ENCODE peak calls at places on chromosomes 7 and 10, in ten cellular contexts. One of them, this sample, is unnamed.

GRCh38 chr7:110148054-110148453 is 942.9 kb upstream of the LRRN3 start:
- DNase-seq in fibroblast of pulmonary artery: no peak
- DNase-seq in AG09309: no peak
- DNase-seq in chondrocyte: peak
- DNase-seq in foreskin keratinocyte: no peak
- DNase-seq in HCT116: no peak
- DNase-seq in CD4-positive, alpha-beta T cell: no peak
- DNase-seq in choroid plexus epithelial cell: no peak
- DNase-seq in A549: no peak
- DNase-seq in kidney epithelial cell: no peak
- DNase-seq in this sample: peak

GRCh38 chr7:2645274-2645868 is 13.6 kb downstream of the TTYH3 start:
- DNase-seq in A549: no peak
- DNase-seq in kidney epithelial cell: no peak
- DNase-seq in choroid plexus epithelial cell: peak
- DNase-seq in AG09309: no peak
- DNase-seq in HCT116: no peak
- DNase-seq in chondrocyte: no peak
- DNase-seq in CD4-positive, alpha-beta T cell: no peak
- DNase-seq in foreskin keratinocyte: no peak
- DNase-seq in fibroblast of pulmonary artery: no peak
- DNase-seq in this sample: no peak

GRCh38 chr7:45267262-45267661 is 109.7 kb downstream of the RAMP3 start:
- DNase-seq in A549: no peak
- DNase-seq in choroid plexus epithelial cell: no peak
- DNase-seq in fibroblast of pulmonary artery: peak
- DNase-seq in chondrocyte: no peak
- DNase-seq in foreskin keratinocyte: no peak
- DNase-seq in kidney epithelial cell: no peak
- DNase-seq in HCT116: no peak
- DNase-seq in AG09309: no peak
- DNase-seq in CD4-positive, alpha-beta T cell: no peak
- DNase-seq in this sample: peak

GRCh38 chr7:134140889-134141867 is 14.0 kb downstream of the LRGUK start:
- DNase-seq in A549: peak
- DNase-seq in fibroblast of pulmonary artery: peak
- DNase-seq in AG09309: no peak
- DNase-seq in choroid plexus epithelial cell: peak
- DNase-seq in chondrocyte: no peak
- DNase-seq in CD4-positive, alpha-beta T cell: peak
- DNase-seq in kidney epithelial cell: no peak
- DNase-seq in foreskin keratinocyte: no peak
- DNase-seq in HCT116: peak
- DNase-seq in this sample: peak

GRCh38 chr7:105779856-105780815 is 96.3 kb downstream of the ATXN7L1 start:
- DNase-seq in fibroblast of pulmonary artery: no peak
- DNase-seq in AG09309: no peak
- DNase-seq in HCT116: no peak
- DNase-seq in choroid plexus epithelial cell: no peak
- DNase-seq in foreskin keratinocyte: no peak
- DNase-seq in chondrocyte: no peak
- DNase-seq in kidney epithelial cell: no peak
- DNase-seq in CD4-positive, alpha-beta T cell: no peak
- DNase-seq in A549: no peak
- DNase-seq in this sample: no peak

GRCh38 chr7:82413237-82413636 is 30.3 kb downstream of the CACNA2D1 start:
- DNase-seq in HCT116: no peak
- DNase-seq in fibroblast of pulmonary artery: peak
- DNase-seq in CD4-positive, alpha-beta T cell: no peak
- DNase-seq in A549: no peak
- DNase-seq in foreskin keratinocyte: no peak
- DNase-seq in AG09309: no peak
- DNase-seq in chondrocyte: no peak
- DNase-seq in choroid plexus epithelial cell: peak
- DNase-seq in kidney epithelial cell: no peak
- DNase-seq in this sample: no peak

GRCh38 chr10:5076615-5077014 is 17.6 kb upstream of the AKR1C3 start:
- DNase-seq in A549: no peak
- DNase-seq in foreskin keratinocyte: no peak
- DNase-seq in fibroblast of pulmonary artery: no peak
- DNase-seq in HCT116: no peak
- DNase-seq in choroid plexus epithelial cell: no peak
- DNase-seq in chondrocyte: no peak
- DNase-seq in kidney epithelial cell: no peak
- DNase-seq in AG09309: peak
- DNase-seq in CD4-positive, alpha-beta T cell: no peak
- DNase-seq in this sample: no peak

GRCh38 chr10:84221916-84222315 is 3.4 kb downstream of the LRIT2 start:
- DNase-seq in HCT116: no peak
- DNase-seq in foreskin keratinocyte: no peak
- DNase-seq in AG09309: no peak
- DNase-seq in A549: no peak
- DNase-seq in chondrocyte: no peak
- DNase-seq in choroid plexus epithelial cell: no peak
- DNase-seq in kidney epithelial cell: no peak
- DNase-seq in CD4-positive, alpha-beta T cell: no peak
- DNase-seq in fibroblast of pulmonary artery: no peak
- DNase-seq in this sample: no peak

GRCh38 chr10:124875596-124875995 is 66.3 kb upstream of the ZRANB1 start:
- DNase-seq in HCT116: peak
- DNase-seq in AG09309: peak
- DNase-seq in fibroblast of pulmonary artery: peak
- DNase-seq in chondrocyte: no peak
- DNase-seq in foreskin keratinocyte: no peak
- DNase-seq in choroid plexus epithelial cell: peak
- DNase-seq in A549: peak
- DNase-seq in CD4-positive, alpha-beta T cell: no peak
- DNase-seq in kidney epithelial cell: no peak
- DNase-seq in this sample: peak

GRCh38 chr10:104033401-104033930 is 52.2 kb downstream of the COL17A1 start:
- DNase-seq in HCT116: no peak
- DNase-seq in choroid plexus epithelial cell: peak
- DNase-seq in foreskin keratinocyte: no peak
- DNase-seq in chondrocyte: no peak
- DNase-seq in A549: no peak
- DNase-seq in fibroblast of pulmonary artery: no peak
- DNase-seq in AG09309: no peak
- DNase-seq in CD4-positive, alpha-beta T cell: no peak
- DNase-seq in kidney epithelial cell: no peak
- DNase-seq in this sample: no peak

GRCh38 chr10:34794835-34795234 is 20.3 kb downstream of the PARD3 start:
- DNase-seq in fibroblast of pulmonary artery: no peak
- DNase-seq in HCT116: no peak
- DNase-seq in kidney epithelial cell: no peak
- DNase-seq in chondrocyte: no peak
- DNase-seq in A549: no peak
- DNase-seq in foreskin keratinocyte: no peak
- DNase-seq in AG09309: no peak
- DNase-seq in choroid plexus epithelial cell: no peak
- DNase-seq in CD4-positive, alpha-beta T cell: no peak
- DNase-seq in this sample: no peak

GRCh38 chr7:105853931-105854419 is 22.4 kb downstream of the ATXN7L1 start:
- DNase-seq in foreskin keratinocyte: no peak
- DNase-seq in fibroblast of pulmonary artery: peak
- DNase-seq in choroid plexus epithelial cell: no peak
- DNase-seq in A549: no peak
- DNase-seq in chondrocyte: no peak
- DNase-seq in HCT116: no peak
- DNase-seq in kidney epithelial cell: no peak
- DNase-seq in AG09309: no peak
- DNase-seq in CD4-positive, alpha-beta T cell: no peak
- DNase-seq in this sample: no peak

GRCh38 chr7:153401795-153402720 is 642.5 kb downstream of the ACTR3B start:
- DNase-seq in fibroblast of pulmonary artery: no peak
- DNase-seq in chondrocyte: no peak
- DNase-seq in HCT116: no peak
- DNase-seq in kidney epithelial cell: no peak
- DNase-seq in AG09309: no peak
- DNase-seq in foreskin keratinocyte: no peak
- DNase-seq in CD4-positive, alpha-beta T cell: no peak
- DNase-seq in A549: no peak
- DNase-seq in choroid plexus epithelial cell: no peak
- DNase-seq in this sample: no peak

GRCh38 chr7:18293759-18294158 is 201.8 kb upstream of the HDAC9 start:
- DNase-seq in choroid plexus epithelial cell: no peak
- DNase-seq in CD4-positive, alpha-beta T cell: no peak
- DNase-seq in HCT116: no peak
- DNase-seq in AG09309: no peak
- DNase-seq in foreskin keratinocyte: no peak
- DNase-seq in A549: no peak
- DNase-seq in chondrocyte: no peak
- DNase-seq in kidney epithelial cell: no peak
- DNase-seq in fibroblast of pulmonary artery: no peak
- DNase-seq in this sample: no peak

GRCh38 chr7:27165089-27165654 is at the start of gene HOXA9:
- DNase-seq in choroid plexus epithelial cell: no peak
- DNase-seq in HCT116: peak
- DNase-seq in fibroblast of pulmonary artery: no peak
- DNase-seq in chondrocyte: peak
- DNase-seq in kidney epithelial cell: no peak
- DNase-seq in CD4-positive, alpha-beta T cell: no peak
- DNase-seq in foreskin keratinocyte: peak
- DNase-seq in AG09309: no peak
- DNase-seq in A549: no peak
- DNase-seq in this sample: peak

GRCh38 chr7:27167170-27167505 is 1.8 kb upstream of the HOXA9 start:
- DNase-seq in HCT116: no peak
- DNase-seq in choroid plexus epithelial cell: no peak
- DNase-seq in A549: no peak
- DNase-seq in fibroblast of pulmonary artery: no peak
- DNase-seq in chondrocyte: peak
- DNase-seq in foreskin keratinocyte: peak
- DNase-seq in AG09309: no peak
- DNase-seq in kidney epithelial cell: no peak
- DNase-seq in CD4-positive, alpha-beta T cell: peak
- DNase-seq in this sample: no peak

GRCh38 chr7:27164381-27165088 is 802 bp downstream of the HOXA9 start:
- DNase-seq in HCT116: no peak
- DNase-seq in foreskin keratinocyte: peak
- DNase-seq in kidney epithelial cell: no peak
- DNase-seq in choroid plexus epithelial cell: no peak
- DNase-seq in CD4-positive, alpha-beta T cell: no peak
- DNase-seq in fibroblast of pulmonary artery: no peak
- DNase-seq in AG09309: no peak
- DNase-seq in chondrocyte: peak
- DNase-seq in A549: no peak
- DNase-seq in this sample: no peak

GRCh38 chr7:27166475-27167169 is 1.3 kb upstream of the HOXA9 start:
- DNase-seq in CD4-positive, alpha-beta T cell: no peak
- DNase-seq in HCT116: no peak
- DNase-seq in AG09309: no peak
- DNase-seq in A549: no peak
- DNase-seq in fibroblast of pulmonary artery: no peak
- DNase-seq in choroid plexus epithelial cell: no peak
- DNase-seq in foreskin keratinocyte: peak
- DNase-seq in chondrocyte: peak
- DNase-seq in kidney epithelial cell: no peak
- DNase-seq in this sample: no peak

DNA sequence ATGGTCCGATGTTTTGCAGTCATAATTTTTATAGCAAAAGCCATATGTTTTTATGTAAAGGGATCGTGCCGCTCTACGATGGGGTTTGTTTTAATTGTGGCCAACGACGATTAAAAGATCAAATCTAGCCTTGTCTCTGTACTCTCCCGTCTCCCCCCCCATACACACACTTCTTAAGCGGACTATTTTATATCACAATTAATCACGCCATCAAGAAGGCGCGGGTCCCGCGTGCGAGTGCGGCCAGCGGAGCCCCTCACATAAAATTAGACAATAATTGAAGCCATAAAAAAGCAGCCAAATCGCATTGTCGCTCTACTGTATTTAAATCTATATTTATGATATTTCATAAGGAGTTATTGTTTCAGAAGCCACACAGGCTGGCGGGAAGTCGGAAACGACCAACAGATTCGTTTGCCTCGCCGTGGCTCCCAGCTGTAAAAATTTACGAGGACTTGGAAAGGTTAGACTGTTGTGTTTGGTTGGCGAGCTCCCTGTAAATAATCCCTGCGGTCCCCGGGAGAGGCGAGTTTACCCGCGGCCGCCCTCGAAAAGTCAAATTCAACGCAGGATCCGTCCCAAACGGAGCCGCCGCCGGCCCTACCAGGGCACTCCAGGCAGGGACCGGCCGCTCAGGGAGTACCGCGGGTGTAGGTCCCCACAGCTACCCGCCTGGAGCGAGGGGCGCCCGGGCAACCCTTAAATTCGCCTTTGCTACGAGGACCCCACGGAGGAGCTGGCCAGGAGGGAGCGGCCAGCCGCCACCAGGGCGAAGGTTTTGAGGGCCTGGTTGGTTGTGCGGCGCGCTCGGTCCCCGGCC is 528 bp upstream of the HOXA9 start:
- DNase-seq in HCT116: no peak
- DNase-seq in CD4-positive, alpha-beta T cell: no peak
- DNase-seq in A549: no peak
- DNase-seq in foreskin keratinocyte: no peak
- DNase-seq in chondrocyte: peak
- DNase-seq in kidney epithelial cell: no peak
- DNase-seq in choroid plexus epithelial cell: no peak
- DNase-seq in fibroblast of pulmonary artery: no peak
- DNase-seq in AG09309: peak
- DNase-seq in this sample: no peak
- TF ChIP-seq CTCF in HCT116: no peak
- TF ChIP-seq CTCF in CD4-positive, alpha-beta T cell: no peak
- TF ChIP-seq CTCF in A549: no peak
- TF ChIP-seq CTCF in foreskin keratinocyte: no peak
- TF ChIP-seq CTCF in chondrocyte: no peak
- TF ChIP-seq CTCF in kidney epithelial cell: no peak
- TF ChIP-seq CTCF in choroid plexus epithelial cell: no peak
- TF ChIP-seq CTCF in fibroblast of pulmonary artery: no peak
- TF ChIP-seq CTCF in AG09309: no peak
- TF ChIP-seq CTCF in this sample: no peak

GRCh38 chr10:87659571-87660483 is at the start of gene PAPSS2:
- DNase-seq in HCT116: no peak
- DNase-seq in foreskin keratinocyte: no peak
- DNase-seq in CD4-positive, alpha-beta T cell: no peak
- DNase-seq in A549: peak
- DNase-seq in fibroblast of pulmonary artery: peak
- DNase-seq in AG09309: no peak
- DNase-seq in choroid plexus epithelial cell: peak
- DNase-seq in chondrocyte: peak
- DNase-seq in kidney epithelial cell: no peak
- DNase-seq in this sample: peak
- TF ChIP-seq CTCF in HCT116: no peak
- TF ChIP-seq CTCF in foreskin keratinocyte: peak
- TF ChIP-seq CTCF in CD4-positive, alpha-beta T cell: no peak
- TF ChIP-seq CTCF in A549: no peak
- TF ChIP-seq CTCF in fibroblast of pulmonary artery: no peak
- TF ChIP-seq CTCF in AG09309: peak
- TF ChIP-seq CTCF in choroid plexus epithelial cell: peak
- TF ChIP-seq CTCF in chondrocyte: peak
- TF ChIP-seq CTCF in kidney epithelial cell: peak
- TF ChIP-seq CTCF in this sample: no peak

GRCh38 chr7:47882635-47883034 is 65.6 kb downstream of the PKD1L1 start:
- DNase-seq in CD4-positive, alpha-beta T cell: no peak
- DNase-seq in HCT116: no peak
- DNase-seq in chondrocyte: no peak
- DNase-seq in fibroblast of pulmonary artery: no peak
- DNase-seq in kidney epithelial cell: no peak
- DNase-seq in choroid plexus epithelial cell: no peak
- DNase-seq in AG09309: no peak
- DNase-seq in foreskin keratinocyte: no peak
- DNase-seq in A549: no peak
- DNase-seq in this sample: no peak
- TF ChIP-seq CTCF in CD4-positive, alpha-beta T cell: no peak
- TF ChIP-seq CTCF in HCT116: no peak
- TF ChIP-seq CTCF in chondrocyte: no peak
- TF ChIP-seq CTCF in fibroblast of pulmonary artery: no peak
- TF ChIP-seq CTCF in kidney epithelial cell: no peak
- TF ChIP-seq CTCF in choroid plexus epithelial cell: no peak
- TF ChIP-seq CTCF in AG09309: no peak
- TF ChIP-seq CTCF in foreskin keratinocyte: no peak
- TF ChIP-seq CTCF in A549: no peak
- TF ChIP-seq CTCF in this sample: no peak

GRCh38 chr7:36047254-36047653 is 105.8 kb upstream of the EEPD1 start:
- DNase-seq in foreskin keratinocyte: no peak
- DNase-seq in HCT116: no peak
- DNase-seq in CD4-positive, alpha-beta T cell: no peak
- DNase-seq in kidney epithelial cell: no peak
- DNase-seq in AG09309: no peak
- DNase-seq in fibroblast of pulmonary artery: no peak
- DNase-seq in A549: peak
- DNase-seq in choroid plexus epithelial cell: peak
- DNase-seq in chondrocyte: no peak
- DNase-seq in this sample: no peak
- TF ChIP-seq CTCF in foreskin keratinocyte: no peak
- TF ChIP-seq CTCF in HCT116: no peak
- TF ChIP-seq CTCF in CD4-positive, alpha-beta T cell: no peak
- TF ChIP-seq CTCF in kidney epithelial cell: peak
- TF ChIP-seq CTCF in AG09309: peak
- TF ChIP-seq CTCF in fibroblast of pulmonary artery: peak
- TF ChIP-seq CTCF in A549: no peak
- TF ChIP-seq CTCF in choroid plexus epithelial cell: peak
- TF ChIP-seq CTCF in chondrocyte: peak
- TF ChIP-seq CTCF in this sample: no peak